ENCODE peak calls at places on chromosomes 3 and 15, in four cellular contexts. V is activated CD4-positive, alpha-beta T cell treated with anti-CD3 and anti-CD28 coated beads, Interleukin-2, amount 50 U/mL, for 1 hour; D is NCI-H1694; I is trophoblast cell. Z is an unnamed sample.

GRCh38 chr15:39691229-39691628 is 91.4 kb downstream of the FSIP1 start:
- DNase-seq in V (no peak), D (no peak), I (peak), Z (no peak)

GRCh38 chr3:131067983-131068382 is 41.3 kb downstream of the NEK11 start:
- DNase-seq in V (no peak), D (no peak), I (no peak), Z (no peak)

GRCh38 chr3:129106320-129106719 is 15.3 kb downstream of the RAB43 start:
- DNase-seq in V (no peak), D (no peak), I (no peak), Z (no peak)

GRCh38 chr3:120093923-120094775 is at the start of gene GSK3B:
- DNase-seq in V (peak), D (no peak), I (peak), Z (peak)

GRCh38 chr3:27311400-27311799 is 57.8 kb downstream of the NEK10 start:
- DNase-seq in V (no peak), D (no peak), I (peak), Z (peak)

GRCh38 chr3:77620009-77620408 is 580.1 kb downstream of the ROBO2 start:
- DNase-seq in V (no peak), D (no peak), I (no peak), Z (no peak)

GRCh38 chr3:102447272-102447671 is 12.5 kb downstream of the ZPLD1 start:
- DNase-seq in V (no peak), D (no peak), I (no peak), Z (no peak)

GRCh38 chr3:197750396-197750831 is 731 bp downstream of the FYTTD1 start:
- DNase-seq in V (peak), D (peak), I (peak), Z (no peak)

GRCh38 chr15:73593278-73594074 is 39.7 kb downstream of the NPTN start:
- DNase-seq in V (no peak), D (no peak), I (no peak), Z (no peak)

GRCh38 chr3:71709908-71710511 is 15.2 kb downstream of the EIF4E3 start:
- DNase-seq in V (no peak), D (no peak), I (no peak), Z (no peak)

Z was measured in NCI-H460.